ENCODE peak calls at places on chromosomes 7 and 10, in nine cellular contexts. F, K, O, Q, J, V, R, P and S are unnamed samples. For H3K4me1, H3K36me3 and H3K9me3, the result is how much of the 10 kb centered on the place peaks cover.

GRCh38 chr7:2735744-2736143 is 47.7 kb downstream of the AMZ1 start:
- DNase-seq in F (no peak), K (no peak), O (no peak), Q (no peak), J (no peak), V (no peak), R (no peak), P (no peak), S (no peak)

GRCh38 chr7:36732806-36733205 is 8.5 kb upstream of the AOAH start:
- DNase-seq in F (no peak), K (no peak), O (no peak), Q (no peak), J (no peak), V (no peak), R (no peak), P (no peak), S (no peak)

GRCh38 chr10:17101910-17102266 is 27.7 kb downstream of the CUBN start:
- DNase-seq in F (no peak), K (no peak), O (no peak), Q (no peak), J (no peak), V (no peak), R (no peak), P (no peak), S (no peak)

GRCh38 chr10:12063483-12063818 is 5.3 kb upstream of the DHTKD1 start:
- DNase-seq in F (no peak), K (no peak), O (no peak), Q (no peak), J (no peak), V (no peak), R (no peak), P (no peak), S (no peak)

GRCh38 chr7:2288986-2289611 is 25.1 kb downstream of the SNX8 start:
- DNase-seq in F (no peak), K (no peak), O (no peak), Q (no peak), J (no peak), V (no peak), R (peak), P (no peak), S (peak)

GRCh38 chr7:130397056-130397455 is 16.8 kb downstream of the CPA1 start:
- DNase-seq in F (peak), K (no peak), O (no peak), Q (no peak), J (no peak), V (no peak), R (no peak), P (no peak), S (no peak)

GRCh38 chr10:63910806-63911205 is 389.6 kb downstream of the REEP3 start:
- DNase-seq in F (no peak), K (no peak), O (no peak), Q (no peak), J (no peak), V (no peak), R (no peak), P (no peak), S (no peak)

GRCh38 chr10:102553771-102554170 is 50.0 kb downstream of the SUFU start:
- DNase-seq in F (no peak), K (no peak), O (no peak), Q (no peak), J (no peak), V (no peak), R (no peak), P (no peak), S (no peak)

GRCh38 chr10:14659626-14660196 is 115.0 kb downstream of the FAM107B start:
- DNase-seq in F (no peak), K (no peak), O (no peak), Q (no peak), J (no peak), V (peak), R (no peak), P (no peak), S (peak)

GRCh38 chr10:88934900-88935672 is 17.5 kb downstream of the ACTA2 start:
- DNase-seq in F (peak), K (peak), O (peak), Q (peak), J (peak), V (peak), R (peak), P (peak), S (peak)

GRCh38 chr7:128830231-128831177 is at the start of gene FLNC:
- DNase-seq in F (peak), K (peak), O (peak), Q (peak), J (no peak), V (peak), R (peak), P (no peak), S (no peak)

GRCh38 chr7:22343071-22343470 is 13.9 kb downstream of the RAPGEF5 start:
- DNase-seq in F (no peak), K (no peak), O (no peak), Q (no peak), J (no peak), V (no peak), R (no peak), P (no peak), S (no peak)
- H3K4me1 ChIP-seq in F (under half), K (under half), O (under half), Q (under half), J (under half), V (under half), R (under half), P (under half), S (under half)

DNA sequence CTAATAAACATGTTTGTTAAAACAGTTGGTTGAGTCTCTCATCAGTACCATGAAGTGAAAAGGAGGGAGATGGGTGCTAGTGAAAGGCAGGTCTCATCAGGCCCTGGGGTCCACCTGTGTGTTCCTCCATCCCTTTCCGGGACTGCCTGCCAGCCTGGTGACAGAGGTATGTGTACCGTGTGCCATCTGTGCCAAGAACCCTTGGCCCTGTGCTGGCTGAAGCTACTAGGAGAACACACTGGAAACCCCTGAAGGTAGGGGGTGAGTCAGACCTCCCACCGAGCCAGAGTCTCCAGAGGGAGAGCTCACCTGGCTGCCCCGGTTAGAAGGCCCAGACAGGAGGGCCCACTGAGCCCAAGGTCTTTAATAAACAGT is 2.3 kb downstream of the DDIT4 start:
- DNase-seq in F (peak), K (no peak), O (peak), Q (no peak), J (peak), V (no peak), R (peak), P (peak), S (peak)
- H3K36me3 ChIP-seq in F (under half), K (under half), O (under half), Q (under half), J (under half), V (under half), R (under half), P (under half), S (under half)

DNA sequence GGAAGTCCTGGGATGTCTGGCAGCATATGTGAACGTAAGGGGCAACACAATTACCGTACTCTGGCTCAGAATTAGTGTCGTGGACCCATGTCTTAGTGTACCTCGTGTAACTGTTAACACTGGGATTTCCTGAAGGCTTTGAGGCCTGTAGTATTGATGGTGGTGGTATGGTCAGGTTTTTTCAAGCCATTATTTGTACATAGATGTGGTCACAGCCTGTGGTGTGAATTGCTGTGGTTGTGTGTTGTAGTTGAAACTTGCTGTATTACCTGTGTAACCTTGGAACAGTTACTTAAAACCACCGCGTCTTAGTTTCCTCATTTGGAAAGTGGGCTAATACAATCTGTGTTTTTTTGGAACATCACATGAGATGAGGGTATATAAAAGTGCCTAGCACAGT is 5.3 kb downstream of the EXOC4 start:
- DNase-seq in F (no peak), K (no peak), O (no peak), Q (no peak), J (no peak), V (no peak), R (no peak), P (no peak), S (no peak)
- H3K9me3 ChIP-seq in F (under half), K (under half), O (under half), Q (under half), J (under half), V (under half), R (under half), P (under half), S (under half)

GRCh38 chr10:60420991-60421894 is 31.6 kb upstream of the ANK3 start:
- DNase-seq in F (no peak), K (no peak), O (no peak), Q (no peak), J (no peak), V (no peak), R (no peak), P (no peak), S (no peak)

GRCh38 chr10:60423920-60424319 is 34.2 kb upstream of the ANK3 start:
- DNase-seq in F (no peak), K (no peak), O (no peak), Q (no peak), J (no peak), V (no peak), R (no peak), P (no peak), S (no peak)

GRCh38 chr10:60425392-60426110 is 35.9 kb upstream of the ANK3 start:
- DNase-seq in F (peak), K (no peak), O (no peak), Q (no peak), J (no peak), V (no peak), R (no peak), P (no peak), S (no peak)

GRCh38 chr10:60424971-60425370 is 35.3 kb upstream of the ANK3 start:
- DNase-seq in F (no peak), K (no peak), O (no peak), Q (no peak), J (no peak), V (no peak), R (no peak), P (no peak), S (no peak)

GRCh38 chr10:60422809-60423208 is 33.1 kb upstream of the ANK3 start:
- DNase-seq in F (no peak), K (no peak), O (no peak), Q (no peak), J (no peak), V (no peak), R (no peak), P (no peak), S (no peak)
- H3K4me1 ChIP-seq in F (under half), K (under half), O (under half), Q (under half), J (under half), V (under half), R (under half), P (under half), S (under half)

DNA sequence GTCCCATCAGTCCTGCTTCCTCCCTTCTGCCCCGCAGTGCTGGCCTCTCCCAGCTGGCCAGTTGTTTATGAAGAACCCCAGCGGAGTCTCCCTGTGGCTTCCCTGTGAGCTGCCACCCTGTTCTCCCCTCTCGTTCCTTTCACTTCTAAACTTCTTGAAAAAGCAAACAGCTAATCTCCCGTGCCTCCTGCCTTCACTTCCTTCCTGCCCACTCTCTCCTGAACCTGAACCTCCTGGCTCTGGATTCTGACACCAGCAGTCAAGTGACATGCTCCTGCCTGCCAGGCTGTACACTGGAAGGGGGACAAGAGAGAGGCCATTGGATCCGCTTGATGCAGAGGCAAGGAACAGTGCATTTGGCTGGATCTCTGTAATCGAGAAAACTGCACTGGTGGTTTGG is 63.7 kb upstream of the ZPBP start:
- DNase-seq in F (no peak), K (no peak), O (no peak), Q (no peak), J (no peak), V (no peak), R (no peak), P (no peak), S (no peak)
- H3K36me3 ChIP-seq in F (under half), K (under half), O (under half), Q (under half), J (under half), V (under half), R (under half), P (under half), S (under half)